ENCODE peak calls at places on chromosomes 4 and X, in five cellular contexts. A is T-cell, F is aorta, S is upper lobe of left lung, T is lower leg skin. M is an unnamed sample.

GRCh38 chrX:15525664-15526416 is 25.2 kb downstream of the BMX start:
- DNase-seq in A (no peak), F (no peak), S (no peak), T (no peak), M (no peak)

GRCh38 chrX:48700246-48700645 is 3.7 kb downstream of the SUV39H1 start:
- DNase-seq in A (no peak), F (no peak), S (no peak), T (no peak), M (no peak)

GRCh38 chr4:80202190-80202711 is 4.9 kb downstream of the PRDM8 start:
- DNase-seq in A (peak; percentile 54), F (peak; percentile 90), S (peak; percentile 85), T (peak; percentile 69), M (peak; percentile 93)

GRCh38 chrX:54357414-54358377 is at the start of gene WNK3:
- DNase-seq in A (peak; percentile 8), F (peak; percentile 87), S (peak; percentile 59), T (peak; percentile 51), M (peak; percentile 80)

GRCh38 chr4:54543088-54543795 is 114.5 kb upstream of the KIT start:
- DNase-seq in A (no peak), F (no peak), S (no peak), T (no peak), M (no peak)

GRCh38 chrX:10922158-10922557 is 189.0 kb upstream of the HCCS start:
- DNase-seq in A (no peak), F (no peak), S (no peak), T (no peak), M (no peak)

GRCh38 chrX:40821780-40822179 is 86.4 kb upstream of the MED14 start:
- DNase-seq in A (no peak), F (no peak), S (no peak), T (no peak), M (no peak)

GRCh38 chr4:78644744-78645330 is 93.3 kb downstream of the ANXA3 start:
- DNase-seq in A (peak; percentile 21), F (peak; percentile 77), S (peak; percentile 73), T (peak; percentile 60), M (peak; percentile 66)

GRCh38 chrX:56564182-56564885 is 907 bp downstream of the UBQLN2 start:
- DNase-seq in A (no peak), F (no peak), S (no peak), T (peak; percentile 12), M (no peak)

GRCh38 chr4:125268065-125268755 is 46.5 kb upstream of the FAT4 start:
- DNase-seq in A (no peak), F (no peak), S (no peak), T (no peak), M (no peak)

GRCh38 chrX:69761633-69762032 is 145.7 kb downstream of the EDA start:
- DNase-seq in A (no peak), F (no peak), S (no peak), T (no peak), M (no peak)

GRCh38 chr4:721261-722171 is 15.9 kb downstream of the PCGF3 start:
- DNase-seq in A (no peak), F (no peak), S (no peak), T (peak; percentile 46), M (no peak)

GRCh38 chr4:95129708-95130343 is 372.1 kb downstream of the BMPR1B start:
- DNase-seq in A (no peak), F (peak; percentile 45), S (peak; percentile 49), T (peak; percentile 75), M (no peak)

GRCh38 chrX:16743604-16744325 is 24.4 kb downstream of the SYAP1 start:
- DNase-seq in A (no peak), F (no peak), S (no peak), T (no peak), M (no peak)

GRCh38 chr4:24651266-24651665 is 66.9 kb upstream of the DHX15 start:
- DNase-seq in A (no peak), F (no peak), S (no peak), T (no peak), M (no peak)

GRCh38 chr4:28686618-28687017 is 1826.0 kb downstream of the STIM2 start:
- DNase-seq in A (no peak), F (no peak), S (no peak), T (no peak), M (peak; percentile 41)

GRCh38 chrX:9530848-9531274 is 66.0 kb downstream of the TBL1X start:
- DNase-seq in A (peak; percentile 54), F (peak; percentile 77), S (peak; percentile 46), T (peak; percentile 27), M (peak; percentile 84)

GRCh38 chr4:68904786-68905185 is 46.8 kb downstream of the UGT2A3 start:
- DNase-seq in A (no peak), F (no peak), S (no peak), T (no peak), M (no peak)

GRCh38 chrX:38880460-38880859 is 79.2 kb downstream of the MID1IP1 start:
- DNase-seq in A (no peak), F (no peak), S (peak; percentile 45), T (no peak), M (no peak)

GRCh38 chr4:130849985-130850632 is 1754.2 kb downstream of the C4orf33 start:
- DNase-seq in A (no peak), F (no peak), S (no peak), T (no peak), M (no peak)

GRCh38 chrX:427812-428725 is 41.4 kb upstream of the PPP2R3B start:
- DNase-seq in A (no peak), F (no peak), S (no peak), T (no peak), M (no peak)

GRCh38 chrX:31329298-31329697 is 257.5 kb upstream of the FTHL17 start:
- DNase-seq in A (no peak), F (no peak), S (no peak), T (no peak), M (no peak)

GRCh38 chrX:97876697-97877407 is 993.1 kb downstream of the RPA4 start:
- DNase-seq in A (no peak), F (no peak), S (no peak), T (no peak), M (no peak)

GRCh38 chr4:174521800-174522182 is 497 bp downstream of the HPGD start:
- DNase-seq in A (no peak), F (no peak), S (peak; percentile 30), T (peak; percentile 31), M (no peak)

GRCh38 chr4:85474818-85475630 is at the start of gene ARHGAP24:
- DNase-seq in A (no peak), F (peak; percentile 82), S (peak; percentile 96), T (peak; percentile 91), M (peak; percentile 93)

GRCh38 chr4:88003261-88003660 is 4.2 kb upstream of the PKD2 start:
- DNase-seq in A (no peak), F (no peak), S (no peak), T (no peak), M (no peak)

GRCh38 chr4:52588771-52589591 is 70.1 kb downstream of the USP46 start:
- DNase-seq in A (peak; percentile 6), F (peak; percentile 62), S (no peak), T (no peak), M (no peak)

GRCh38 chr4:85106805-85107336 is 140.4 kb upstream of the WDFY3 start:
- DNase-seq in A (no peak), F (no peak), S (no peak), T (no peak), M (no peak)

GRCh38 chrX:154056739-154057367 is 37.2 kb upstream of the IRAK1 start:
- DNase-seq in A (no peak), F (no peak), S (peak; percentile 68), T (peak; percentile 34), M (no peak)

GRCh38 chr4:54961357-54961975 is 163.9 kb downstream of the KDR start:
- DNase-seq in A (no peak), F (no peak), S (no peak), T (no peak), M (no peak)

GRCh38 chr4:183241322-183241640 is 78.8 kb downstream of the CLDN22 start:
- DNase-seq in A (no peak), F (no peak), S (no peak), T (peak; percentile 37), M (no peak)

GRCh38 chrX:108735087-108735679 is 1.2 kb downstream of the IRS4 start:
- DNase-seq in A (no peak), F (no peak), S (no peak), T (no peak), M (no peak)

GRCh38 chr4:153159016-153159415 is 45.2 kb upstream of the TRIM2 start:
- DNase-seq in A (no peak), F (no peak), S (no peak), T (no peak), M (no peak)

GRCh38 chr4:140152760-140153418 is 1.1 kb downstream of the MAML3 start:
- DNase-seq in A (peak; percentile 15), F (peak; percentile 74), S (peak; percentile 58), T (peak; percentile 49), M (peak; percentile 75)

GRCh38 chr4:21032246-21032645 is 332.0 kb downstream of the PACRGL start:
- DNase-seq in A (no peak), F (no peak), S (no peak), T (no peak), M (no peak)

M was measured in Right ventricle myocardium superior.